ENCODE peak calls at places on chromosomes 4 and X, in six cellular contexts. A, R, S, G, N and T are unnamed samples.

GRCh38 chr4:101813604-101814003 is 23.1 kb downstream of the BANK1 start:
- DNase-seq in A (no peak), R (no peak), S (no peak), G (no peak), N (no peak), T (no peak)

GRCh38 chrX:38375888-38376287 is 23.5 kb downstream of the OTC start:
- DNase-seq in A (no peak), R (peak), S (no peak), G (no peak), N (no peak), T (no peak)

GRCh38 chr4:187258651-187259401 is 535.2 kb upstream of the FAT1 start:
- DNase-seq in A (no peak), R (no peak), S (no peak), G (no peak), N (no peak), T (no peak)

GRCh38 chr4:101835121-101835904 is 44.8 kb downstream of the BANK1 start:
- DNase-seq in A (no peak), R (peak), S (no peak), G (no peak), N (peak), T (no peak)

GRCh38 chrX:53287493-53288138 is 6.2 kb upstream of the IQSEC2 start:
- DNase-seq in A (peak), R (peak), S (no peak), G (peak), N (peak), T (no peak)

GRCh38 chrX:150038977-150039599 is 100.8 kb upstream of the EOLA2 start:
- DNase-seq in A (no peak), R (no peak), S (no peak), G (no peak), N (no peak), T (no peak)

GRCh38 chrX:39050427-39050826 is 249.2 kb downstream of the MID1IP1 start:
- DNase-seq in A (no peak), R (no peak), S (no peak), G (no peak), N (no peak), T (no peak)

GRCh38 chrX:117998171-117998570 is 118.4 kb downstream of the KLHL13 start:
- DNase-seq in A (no peak), R (no peak), S (peak), G (no peak), N (no peak), T (no peak)

GRCh38 chr4:87679449-87680169 is 29.5 kb downstream of the DMP1 start:
- DNase-seq in A (no peak), R (peak), S (no peak), G (peak), N (peak), T (peak)

GRCh38 chr4:186144180-186144579 is 39.7 kb downstream of the FAM149A start:
- DNase-seq in A (no peak), R (peak), S (no peak), G (no peak), N (no peak), T (no peak)

GRCh38 chrX:21623778-21624501 is 34.2 kb downstream of the KLHL34 start:
- DNase-seq in A (no peak), R (no peak), S (no peak), G (no peak), N (no peak), T (no peak)

GRCh38 chrX:130719399-130719798 is 183.6 kb downstream of the ENOX2 start:
- DNase-seq in A (no peak), R (no peak), S (no peak), G (no peak), N (no peak), T (no peak)

GRCh38 chr4:56671860-56672259 is 9.2 kb downstream of the HOPX start:
- DNase-seq in A (no peak), R (no peak), S (no peak), G (no peak), N (no peak), T (no peak)

GRCh38 chr4:80189956-80190671 is 7.2 kb upstream of the PRDM8 start:
- DNase-seq in A (no peak), R (no peak), S (no peak), G (no peak), N (no peak), T (no peak)

GRCh38 chr4:22692736-22693135 is at the start of gene GBA3:
- DNase-seq in A (no peak), R (no peak), S (no peak), G (no peak), N (no peak), T (no peak)

GRCh38 chr4:39834269-39834668 is 136.3 kb downstream of the UBE2K start:
- DNase-seq in A (no peak), R (no peak), S (no peak), G (no peak), N (no peak), T (no peak)

GRCh38 chr4:29900336-29900735 is 819.8 kb upstream of the PCDH7 start:
- DNase-seq in A (no peak), R (no peak), S (no peak), G (no peak), N (no peak), T (no peak)

GRCh38 chr4:138222041-138222440 is 20.1 kb downstream of the SLC7A11 start:
- DNase-seq in A (no peak), R (peak), S (peak), G (no peak), N (no peak), T (no peak)

GRCh38 chr4:39698424-39699009 is 581 bp downstream of the UBE2K start:
- DNase-seq in A (no peak), R (peak), S (no peak), G (no peak), N (peak), T (no peak)

GRCh38 chrX:132786217-132786616 is 172.2 kb downstream of the HS6ST2 start:
- DNase-seq in A (no peak), R (no peak), S (no peak), G (no peak), N (no peak), T (no peak)

GRCh38 chr4:103197765-103198110 is 405 bp downstream of the CENPE start:
- DNase-seq in A (no peak), R (no peak), S (no peak), G (no peak), N (no peak), T (no peak)

GRCh38 chr4:107317596-107317995 is 281.5 kb upstream of the DKK2 start:
- DNase-seq in A (no peak), R (no peak), S (no peak), G (no peak), N (no peak), T (no peak)

GRCh38 chr4:184647391-184648101 is 1.7 kb downstream of the CASP3 start:
- DNase-seq in A (no peak), R (peak), S (no peak), G (no peak), N (no peak), T (no peak)

DNA sequence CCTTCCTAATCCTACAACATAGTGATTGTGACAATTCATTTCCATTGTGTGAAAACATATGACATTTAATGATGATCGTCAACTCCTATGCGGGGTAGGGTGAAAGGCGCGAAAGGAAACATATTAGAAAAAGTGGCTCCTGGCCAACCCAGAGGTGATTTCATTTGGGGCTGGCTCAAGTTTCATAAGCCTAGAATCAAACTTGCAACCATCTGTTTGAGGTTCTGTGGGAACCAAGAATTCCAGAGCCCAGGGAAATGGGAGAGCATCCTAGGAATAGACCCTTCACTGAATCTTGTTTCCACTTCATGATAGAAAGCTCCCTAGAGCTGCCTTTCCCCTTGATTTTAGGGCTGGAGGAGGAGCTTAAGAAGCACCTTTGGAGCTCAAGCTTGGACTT is 101.3 kb upstream of the EGFL6 start:
- DNase-seq in A (no peak), R (no peak), S (no peak), G (no peak), N (no peak), T (no peak)
- TF ChIP-seq POLR2AphosphoS5 in A (no peak), R (no peak), S (no peak), G (no peak), N (no peak), T (no peak)

GRCh38 chr4:27716693-27717505 is 856.3 kb downstream of the STIM2 start:
- DNase-seq in A (no peak), R (no peak), S (no peak), G (no peak), N (no peak), T (no peak)
- TF ChIP-seq POLR2AphosphoS5 in A (no peak), R (no peak), S (no peak), G (no peak), N (no peak), T (no peak)

DNA sequence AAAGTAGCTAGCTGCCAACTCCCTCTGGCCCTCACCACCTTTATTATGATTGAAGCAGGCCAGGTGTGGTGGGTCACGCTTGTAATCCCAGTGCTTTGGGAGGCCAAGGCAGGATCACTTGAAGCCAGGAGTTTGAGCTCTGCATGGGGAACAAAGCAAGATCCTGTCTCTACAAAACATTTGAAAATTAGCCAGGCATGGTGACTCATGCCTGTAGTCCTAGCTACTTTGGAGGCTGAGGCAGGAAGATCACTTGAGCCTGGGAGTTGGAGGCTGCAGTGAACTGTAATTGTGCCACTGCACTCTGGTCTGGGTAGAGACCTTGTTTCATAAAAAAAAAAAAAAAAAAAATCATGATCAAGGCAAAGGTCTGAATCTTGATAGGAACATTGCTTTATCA is 467.0 kb upstream of the DIPK2B start:
- DNase-seq in A (no peak), R (peak), S (no peak), G (no peak), N (no peak), T (no peak)
- TF ChIP-seq POLR2AphosphoS5 in A (no peak), R (no peak), S (no peak), G (no peak), N (no peak), T (no peak)

GRCh38 chr4:166282081-166282770 is 409.2 kb downstream of the TLL1 start:
- DNase-seq in A (no peak), R (no peak), S (no peak), G (no peak), N (no peak), T (no peak)
- TF ChIP-seq POLR2AphosphoS5 in A (no peak), R (no peak), S (no peak), G (no peak), N (no peak), T (no peak)

GRCh38 chr4:8120518-8120917 is 38.1 kb downstream of the ABLIM2 start:
- DNase-seq in A (no peak), R (no peak), S (no peak), G (no peak), N (no peak), T (no peak)

GRCh38 chr4:8119877-8120276 is 38.7 kb downstream of the ABLIM2 start:
- DNase-seq in A (no peak), R (no peak), S (no peak), G (no peak), N (no peak), T (no peak)

GRCh38 chr4:8123389-8123788 is 35.2 kb downstream of the ABLIM2 start:
- DNase-seq in A (no peak), R (no peak), S (no peak), G (no peak), N (no peak), T (no peak)

GRCh38 chr4:8122746-8123145 is 35.9 kb downstream of the ABLIM2 start:
- DNase-seq in A (no peak), R (no peak), S (no peak), G (no peak), N (no peak), T (no peak)

DNA sequence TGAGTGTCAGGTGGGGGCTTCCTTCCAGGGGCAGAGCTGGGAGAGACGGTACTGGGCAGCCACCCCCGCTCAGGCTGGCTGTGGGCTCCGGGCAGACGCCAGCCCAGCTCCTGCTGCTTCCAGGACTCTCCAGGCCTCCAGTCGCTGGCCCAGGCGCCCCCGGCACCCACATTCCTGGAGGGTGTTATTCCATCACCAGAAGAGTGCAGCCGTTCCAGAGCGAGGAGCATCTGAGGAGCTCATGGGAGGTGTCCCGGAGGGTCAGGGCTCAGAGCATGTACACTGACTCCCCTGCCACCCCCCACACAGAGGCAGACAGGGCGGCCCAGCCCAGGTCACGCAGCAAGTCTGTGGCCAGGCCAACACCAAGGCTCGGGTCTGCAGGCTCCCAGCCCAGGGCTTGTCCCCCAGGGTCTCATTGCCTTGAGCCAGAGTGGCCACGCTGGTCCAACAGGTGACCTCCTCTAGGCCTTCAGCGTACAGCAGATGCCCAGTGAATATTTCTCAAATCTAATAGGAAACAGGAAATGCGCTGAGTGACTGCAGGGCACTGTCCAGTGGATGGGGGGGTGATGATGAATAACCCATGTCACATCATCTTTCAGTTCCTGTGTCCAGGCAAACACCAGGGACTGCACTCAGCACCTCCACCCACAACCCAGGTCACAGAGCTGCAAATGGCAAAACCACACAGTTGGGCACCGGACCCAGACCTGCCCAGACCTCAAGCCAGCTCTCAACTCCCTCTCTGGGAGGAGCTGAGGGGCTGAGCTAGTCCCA is 37.2 kb downstream of the ABLIM2 start:
- DNase-seq in A (no peak), R (no peak), S (no peak), G (no peak), N (no peak), T (no peak)
- TF ChIP-seq POLR2AphosphoS5 in A (no peak), R (no peak), S (no peak), G (no peak), N (no peak), T (no peak)

DNA sequence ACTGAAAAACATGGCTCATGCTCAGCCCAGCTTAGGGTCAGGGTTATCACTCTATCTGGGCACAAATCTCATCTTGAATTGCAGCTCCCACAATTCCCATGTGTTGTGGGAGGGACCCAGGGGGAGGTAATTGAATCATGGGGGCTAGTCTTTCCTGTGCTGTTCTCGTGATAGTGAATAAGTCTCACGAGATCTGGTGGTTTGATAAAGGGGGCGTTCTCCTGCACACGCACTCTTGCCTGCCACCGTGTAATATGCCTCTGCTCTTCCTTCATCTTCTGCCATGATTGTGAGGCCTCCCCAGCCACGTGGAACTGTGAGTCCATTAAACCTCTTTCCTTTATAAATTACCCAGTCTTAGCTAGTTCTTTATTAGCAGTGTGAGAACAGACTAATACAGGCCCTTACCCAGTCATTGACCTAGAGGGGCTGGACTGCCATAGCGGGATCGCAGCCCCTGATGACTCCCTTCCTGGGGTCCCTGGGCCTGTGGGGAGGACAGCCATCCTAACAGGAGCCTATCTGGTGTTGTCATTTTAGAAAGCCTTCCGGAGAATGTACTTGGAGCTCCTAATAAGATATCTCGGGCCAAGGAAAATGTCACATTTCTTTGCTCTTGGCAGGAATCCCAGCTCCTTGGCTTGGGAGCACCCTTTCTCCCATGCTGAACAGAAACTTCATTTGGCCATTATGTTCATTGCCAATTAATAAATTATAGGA is 112.6 kb downstream of the PHKA2 start:
- DNase-seq in A (no peak), R (no peak), S (no peak), G (no peak), N (no peak), T (no peak)
- TF ChIP-seq POLR2AphosphoS5 in A (no peak), R (no peak), S (no peak), G (no peak), N (no peak), T (no peak)

DNA sequence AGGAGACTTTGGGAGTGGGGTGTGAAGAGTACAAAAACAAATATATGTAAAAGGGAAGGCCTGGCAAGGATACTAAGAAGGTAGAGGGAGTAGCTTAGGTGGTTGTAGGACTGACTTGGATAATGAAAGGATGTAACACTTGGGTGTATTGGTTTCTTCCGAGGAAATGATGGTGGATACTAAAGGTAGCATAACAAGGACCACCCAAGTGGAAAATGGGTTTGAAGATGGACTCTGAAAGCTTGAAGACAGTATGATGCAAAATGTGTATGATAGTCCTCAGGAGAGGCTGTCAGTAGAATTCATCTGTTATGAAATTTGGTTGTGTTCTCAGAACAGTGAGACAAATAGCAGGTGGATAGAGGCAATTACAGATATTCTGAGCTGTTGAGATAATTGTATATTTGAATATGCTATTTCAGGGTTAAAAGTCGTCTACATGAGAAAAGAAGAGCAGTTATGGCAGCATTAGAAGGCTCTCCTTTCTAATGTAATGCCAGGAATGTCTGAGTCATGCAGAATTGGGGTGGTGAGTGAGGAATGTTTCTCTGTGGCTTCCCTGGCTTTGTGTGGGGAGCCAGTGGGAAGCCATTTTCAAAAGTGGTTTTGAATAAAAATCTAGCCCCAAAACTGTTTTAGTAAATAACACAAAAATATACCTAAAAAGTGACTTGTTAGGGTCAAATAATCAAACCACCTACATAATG is 75.6 kb downstream of the FHIP1A start:
- DNase-seq in A (no peak), R (peak), S (peak), G (no peak), N (no peak), T (no peak)
- TF ChIP-seq POLR2AphosphoS5 in A (no peak), R (no peak), S (no peak), G (no peak), N (no peak), T (no peak)